ENCODE peak calls at places on chromosomes 3 and 15, in nine cellular contexts. One of them, this sample, is unnamed.
A peak's percentile ranks its signal among the peaks of the same experiment; 100 is the strongest.

GRCh38 chr3:193335031-193335430 is 43.5 kb downstream of the ATP13A5 start:
- DNase-seq in astrocyte: no peak
- DNase-seq in DND-41: no peak
- DNase-seq in foreskin keratinocyte: peak; percentile 2
- DNase-seq in lower leg skin: no peak
- DNase-seq in GM13977: no peak
- DNase-seq in CD8-positive, alpha-beta T cell: no peak
- DNase-seq in uterus: no peak
- DNase-seq in colonic mucosa: no peak
- DNase-seq in this sample: no peak

GRCh38 chr3:49339947-49340800 is at the start of gene USP4:
- DNase-seq in colonic mucosa: peak; percentile 93
- DNase-seq in DND-41: peak; percentile 95
- DNase-seq in astrocyte: peak; percentile 82
- DNase-seq in lower leg skin: peak; percentile 87
- DNase-seq in foreskin keratinocyte: peak; percentile 64
- DNase-seq in uterus: peak; percentile 90
- DNase-seq in CD8-positive, alpha-beta T cell: peak; percentile 79
- DNase-seq in GM13977: peak; percentile 94
- DNase-seq in this sample: peak; percentile 82

GRCh38 chr15:77183066-77183465 is 112.2 kb upstream of the TSPAN3 start:
- DNase-seq in colonic mucosa: no peak
- DNase-seq in uterus: no peak
- DNase-seq in lower leg skin: no peak
- DNase-seq in DND-41: no peak
- DNase-seq in CD8-positive, alpha-beta T cell: no peak
- DNase-seq in astrocyte: no peak
- DNase-seq in GM13977: no peak
- DNase-seq in foreskin keratinocyte: no peak
- DNase-seq in this sample: no peak

GRCh38 chr3:17473761-17474160 is 268.7 kb downstream of the TBC1D5 start:
- DNase-seq in CD8-positive, alpha-beta T cell: no peak
- DNase-seq in foreskin keratinocyte: no peak
- DNase-seq in GM13977: no peak
- DNase-seq in astrocyte: no peak
- DNase-seq in lower leg skin: no peak
- DNase-seq in uterus: no peak
- DNase-seq in colonic mucosa: no peak
- DNase-seq in DND-41: no peak
- DNase-seq in this sample: no peak

GRCh38 chr15:80699981-80700380 is 4.9 kb downstream of the ABHD17C start:
- DNase-seq in GM13977: no peak
- DNase-seq in CD8-positive, alpha-beta T cell: no peak
- DNase-seq in DND-41: no peak
- DNase-seq in astrocyte: peak; percentile 13
- DNase-seq in lower leg skin: no peak
- DNase-seq in uterus: no peak
- DNase-seq in colonic mucosa: no peak
- DNase-seq in foreskin keratinocyte: no peak
- DNase-seq in this sample: no peak

GRCh38 chr3:142857056-142857455 is 31.8 kb downstream of the PCOLCE2 start:
- DNase-seq in CD8-positive, alpha-beta T cell: no peak
- DNase-seq in uterus: no peak
- DNase-seq in GM13977: no peak
- DNase-seq in foreskin keratinocyte: no peak
- DNase-seq in astrocyte: no peak
- DNase-seq in DND-41: peak; percentile 14
- DNase-seq in colonic mucosa: no peak
- DNase-seq in lower leg skin: no peak
- DNase-seq in this sample: peak; percentile 54

GRCh38 chr3:74561881-74562280 is 52.6 kb downstream of the CNTN3 start:
- DNase-seq in CD8-positive, alpha-beta T cell: no peak
- DNase-seq in foreskin keratinocyte: no peak
- DNase-seq in GM13977: no peak
- DNase-seq in lower leg skin: no peak
- DNase-seq in DND-41: no peak
- DNase-seq in astrocyte: no peak
- DNase-seq in uterus: no peak
- DNase-seq in colonic mucosa: no peak
- DNase-seq in this sample: no peak

GRCh38 chr3:59094446-59094845 is 44.6 kb upstream of the CFAP20DC start:
- DNase-seq in CD8-positive, alpha-beta T cell: no peak
- DNase-seq in lower leg skin: no peak
- DNase-seq in uterus: no peak
- DNase-seq in GM13977: no peak
- DNase-seq in DND-41: no peak
- DNase-seq in astrocyte: no peak
- DNase-seq in foreskin keratinocyte: no peak
- DNase-seq in colonic mucosa: no peak
- DNase-seq in this sample: no peak

GRCh38 chr3:168040624-168041208 is 55.0 kb downstream of the GOLIM4 start:
- DNase-seq in CD8-positive, alpha-beta T cell: no peak
- DNase-seq in GM13977: no peak
- DNase-seq in foreskin keratinocyte: no peak
- DNase-seq in colonic mucosa: no peak
- DNase-seq in DND-41: no peak
- DNase-seq in uterus: no peak
- DNase-seq in lower leg skin: no peak
- DNase-seq in astrocyte: peak; percentile 45
- DNase-seq in this sample: no peak

GRCh38 chr3:65974505-65974904 is 64.2 kb downstream of the MAGI1 start:
- DNase-seq in astrocyte: no peak
- DNase-seq in colonic mucosa: no peak
- DNase-seq in GM13977: no peak
- DNase-seq in lower leg skin: no peak
- DNase-seq in DND-41: no peak
- DNase-seq in uterus: no peak
- DNase-seq in CD8-positive, alpha-beta T cell: no peak
- DNase-seq in foreskin keratinocyte: no peak
- DNase-seq in this sample: no peak

GRCh38 chr3:172626241-172626640 is 84.6 kb downstream of the NCEH1 start:
- DNase-seq in DND-41: no peak
- DNase-seq in foreskin keratinocyte: peak; percentile 69
- DNase-seq in lower leg skin: no peak
- DNase-seq in colonic mucosa: no peak
- DNase-seq in CD8-positive, alpha-beta T cell: no peak
- DNase-seq in GM13977: no peak
- DNase-seq in uterus: no peak
- DNase-seq in astrocyte: peak; percentile 63
- DNase-seq in this sample: no peak

GRCh38 chr3:72539856-72540255 is 308.4 kb downstream of the SHQ1 start:
- DNase-seq in DND-41: no peak
- DNase-seq in foreskin keratinocyte: no peak
- DNase-seq in colonic mucosa: no peak
- DNase-seq in astrocyte: no peak
- DNase-seq in GM13977: no peak
- DNase-seq in lower leg skin: no peak
- DNase-seq in uterus: no peak
- DNase-seq in CD8-positive, alpha-beta T cell: no peak
- DNase-seq in this sample: no peak

GRCh38 chr3:194304186-194304917 is 46.8 kb downstream of the CPN2 start:
- DNase-seq in foreskin keratinocyte: no peak
- DNase-seq in colonic mucosa: no peak
- DNase-seq in GM13977: no peak
- DNase-seq in lower leg skin: no peak
- DNase-seq in DND-41: peak; percentile 71
- DNase-seq in astrocyte: no peak
- DNase-seq in CD8-positive, alpha-beta T cell: no peak
- DNase-seq in uterus: no peak
- DNase-seq in this sample: no peak

GRCh38 chr3:57335273-57335938 is 42.9 kb upstream of the ASB14 start:
- DNase-seq in lower leg skin: no peak
- DNase-seq in DND-41: no peak
- DNase-seq in uterus: no peak
- DNase-seq in GM13977: no peak
- DNase-seq in foreskin keratinocyte: no peak
- DNase-seq in astrocyte: no peak
- DNase-seq in CD8-positive, alpha-beta T cell: no peak
- DNase-seq in colonic mucosa: no peak
- DNase-seq in this sample: no peak

DNA sequence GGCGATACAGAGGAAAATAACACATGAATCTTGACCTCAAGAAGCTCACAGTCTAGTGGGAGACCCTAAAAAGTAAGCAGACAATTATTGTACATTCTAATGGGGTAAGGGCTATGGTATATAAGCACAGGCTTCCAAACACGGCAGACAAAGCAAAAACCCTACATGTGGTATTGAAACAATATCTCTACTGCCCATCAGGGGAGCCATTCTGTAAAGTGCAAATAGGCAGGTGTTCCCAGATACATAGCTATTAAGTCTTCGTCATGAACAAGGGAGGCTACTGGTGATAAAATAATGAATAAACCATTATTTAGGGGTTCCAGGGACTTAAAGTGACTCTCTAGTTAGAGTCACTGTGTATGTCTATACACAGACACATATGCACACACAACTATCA is 38.6 kb upstream of the ASB14 start:
- DNase-seq in uterus: no peak
- DNase-seq in lower leg skin: no peak
- DNase-seq in CD8-positive, alpha-beta T cell: no peak
- DNase-seq in colonic mucosa: no peak
- DNase-seq in DND-41: no peak
- DNase-seq in astrocyte: no peak
- DNase-seq in foreskin keratinocyte: no peak
- DNase-seq in GM13977: no peak
- DNase-seq in this sample: no peak
- TF ChIP-seq CTCF in uterus: no peak
- TF ChIP-seq CTCF in lower leg skin: no peak
- TF ChIP-seq CTCF in CD8-positive, alpha-beta T cell: no peak
- TF ChIP-seq CTCF in colonic mucosa: no peak
- TF ChIP-seq CTCF in DND-41: peak; percentile 11
- TF ChIP-seq CTCF in astrocyte: no peak
- TF ChIP-seq CTCF in foreskin keratinocyte: peak; percentile 9
- TF ChIP-seq CTCF in GM13977: no peak
- TF ChIP-seq CTCF in this sample: no peak

DNA sequence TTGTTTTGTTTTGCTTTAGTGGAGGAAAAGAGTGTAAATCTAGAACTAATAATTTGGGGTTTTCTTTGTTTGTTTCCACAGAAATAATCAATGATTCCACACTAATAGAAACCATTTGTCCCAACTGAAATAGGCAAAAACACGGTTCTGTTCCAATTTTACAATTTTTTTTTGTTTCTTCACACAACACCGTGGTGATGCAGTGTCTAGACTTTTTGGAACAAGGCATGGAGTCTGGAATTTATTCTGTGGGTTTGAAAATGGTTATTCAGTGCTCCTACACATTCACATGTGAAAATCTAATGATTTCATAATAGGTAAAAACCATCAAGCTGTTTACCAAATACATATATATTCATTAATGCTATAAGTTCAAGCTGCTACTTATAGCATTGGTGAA is 629.0 kb upstream of the TGFBR2 start:
- DNase-seq in foreskin keratinocyte: no peak
- DNase-seq in DND-41: no peak
- DNase-seq in lower leg skin: no peak
- DNase-seq in CD8-positive, alpha-beta T cell: no peak
- DNase-seq in uterus: no peak
- DNase-seq in astrocyte: peak; percentile 69
- DNase-seq in colonic mucosa: no peak
- DNase-seq in GM13977: no peak
- DNase-seq in this sample: no peak
- TF ChIP-seq CTCF in foreskin keratinocyte: no peak
- TF ChIP-seq CTCF in DND-41: no peak
- TF ChIP-seq CTCF in lower leg skin: no peak
- TF ChIP-seq CTCF in CD8-positive, alpha-beta T cell: no peak
- TF ChIP-seq CTCF in uterus: no peak
- TF ChIP-seq CTCF in astrocyte: no peak
- TF ChIP-seq CTCF in colonic mucosa: no peak
- TF ChIP-seq CTCF in GM13977: no peak
- TF ChIP-seq CTCF in this sample: no peak

DNA sequence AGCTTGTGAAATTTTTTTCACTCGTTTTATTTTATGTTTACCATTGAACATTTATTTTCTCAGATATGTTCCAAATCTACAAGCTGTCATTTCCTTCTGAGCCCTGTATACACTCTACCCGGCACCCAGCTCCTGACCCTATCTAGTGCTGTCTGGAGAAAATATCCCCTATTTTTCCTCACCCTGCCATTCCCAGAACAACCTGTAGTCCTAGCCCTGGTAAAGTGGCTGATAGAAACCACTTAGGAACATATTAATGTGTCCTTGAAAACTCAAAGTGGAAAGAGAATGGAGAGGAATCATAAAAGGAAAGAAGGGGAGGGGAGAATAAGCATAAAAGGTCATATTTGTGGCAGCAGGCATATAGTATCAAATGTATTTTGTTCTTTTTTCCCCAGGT is 8.2 kb upstream of the TIMMDC1 start:
- DNase-seq in CD8-positive, alpha-beta T cell: no peak
- DNase-seq in GM13977: no peak
- DNase-seq in DND-41: no peak
- DNase-seq in foreskin keratinocyte: no peak
- DNase-seq in uterus: no peak
- DNase-seq in lower leg skin: no peak
- DNase-seq in astrocyte: no peak
- DNase-seq in colonic mucosa: no peak
- DNase-seq in this sample: no peak
- TF ChIP-seq CTCF in CD8-positive, alpha-beta T cell: no peak
- TF ChIP-seq CTCF in GM13977: no peak
- TF ChIP-seq CTCF in DND-41: no peak
- TF ChIP-seq CTCF in foreskin keratinocyte: no peak
- TF ChIP-seq CTCF in uterus: no peak
- TF ChIP-seq CTCF in lower leg skin: no peak
- TF ChIP-seq CTCF in astrocyte: no peak
- TF ChIP-seq CTCF in colonic mucosa: no peak
- TF ChIP-seq CTCF in this sample: no peak

DNA sequence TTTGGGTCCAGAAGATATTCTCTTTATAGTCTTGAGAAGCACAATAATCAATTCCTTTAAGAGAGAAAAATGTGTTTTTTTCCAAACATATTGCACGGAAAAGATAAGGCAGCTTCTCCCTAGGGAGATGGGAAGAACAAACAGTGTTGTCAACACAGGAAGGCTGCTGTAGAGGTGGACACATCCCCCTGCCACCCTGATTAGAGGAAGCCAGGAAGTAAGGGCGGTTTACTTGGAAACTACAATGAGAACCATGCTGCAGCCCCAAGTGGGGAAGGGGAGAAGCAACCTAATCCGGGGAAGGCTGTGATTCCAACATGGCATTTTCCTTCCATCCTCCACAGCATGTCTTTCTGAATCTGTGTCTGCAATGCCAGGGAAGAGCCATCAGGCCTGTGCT is 256.9 kb upstream of the TGFBR2 start:
- DNase-seq in foreskin keratinocyte: no peak
- DNase-seq in DND-41: no peak
- DNase-seq in colonic mucosa: no peak
- DNase-seq in CD8-positive, alpha-beta T cell: no peak
- DNase-seq in GM13977: no peak
- DNase-seq in astrocyte: no peak
- DNase-seq in uterus: no peak
- DNase-seq in lower leg skin: no peak
- DNase-seq in this sample: no peak
- TF ChIP-seq CTCF in foreskin keratinocyte: no peak
- TF ChIP-seq CTCF in DND-41: no peak
- TF ChIP-seq CTCF in colonic mucosa: no peak
- TF ChIP-seq CTCF in CD8-positive, alpha-beta T cell: no peak
- TF ChIP-seq CTCF in GM13977: no peak
- TF ChIP-seq CTCF in astrocyte: no peak
- TF ChIP-seq CTCF in uterus: no peak
- TF ChIP-seq CTCF in lower leg skin: no peak
- TF ChIP-seq CTCF in this sample: no peak

GRCh38 chr15:94230886-94231727 is at the start of gene MCTP2:
- DNase-seq in foreskin keratinocyte: peak; percentile 87
- DNase-seq in astrocyte: peak; percentile 37
- DNase-seq in uterus: peak; percentile 54
- DNase-seq in lower leg skin: peak; percentile 62
- DNase-seq in CD8-positive, alpha-beta T cell: peak; percentile 66
- DNase-seq in colonic mucosa: peak; percentile 92
- DNase-seq in DND-41: peak; percentile 80
- DNase-seq in GM13977: peak; percentile 62
- DNase-seq in this sample: peak; percentile 65
- TF ChIP-seq CTCF in foreskin keratinocyte: peak; percentile 54
- TF ChIP-seq CTCF in astrocyte: no peak
- TF ChIP-seq CTCF in uterus: no peak
- TF ChIP-seq CTCF in lower leg skin: no peak
- TF ChIP-seq CTCF in CD8-positive, alpha-beta T cell: no peak
- TF ChIP-seq CTCF in colonic mucosa: no peak
- TF ChIP-seq CTCF in DND-41: peak; percentile 41
- TF ChIP-seq CTCF in GM13977: no peak
- TF ChIP-seq CTCF in this sample: no peak

This sample was measured in glutamatergic neuron.